ENCODE peak calls at places on chromosomes 5 and 9, in five cellular contexts. K is GM12878, O is H1, A is GM12891, V is SK-N-SH. D is an unnamed sample.

GRCh38 chr9:135222991-135223760 is 135.7 kb downstream of the OLFM1 start:
- DNase-seq in K (no peak), O (no peak), A (no peak), V (no peak), D (no peak)

GRCh38 chr5:120151825-120152224 is 312.3 kb upstream of the PRR16 start:
- DNase-seq in K (no peak), O (no peak), A (no peak), V (peak), D (no peak)

GRCh38 chr5:131368866-131369265 is 105.0 kb downstream of the CDC42SE2 start:
- DNase-seq in K (no peak), O (no peak), A (no peak), V (no peak), D (no peak)

GRCh38 chr5:34491251-34491620 is 164.9 kb upstream of the RAI14 start:
- DNase-seq in K (no peak), O (peak), A (no peak), V (peak), D (no peak)

GRCh38 chr9:16150501-16150900 is 597.7 kb downstream of the CCDC171 start:
- DNase-seq in K (no peak), O (no peak), A (no peak), V (peak), D (no peak)

GRCh38 chr5:609088-609370 is 3.1 kb upstream of the CEP72 start:
- DNase-seq in K (no peak), O (no peak), A (no peak), V (no peak), D (no peak)

GRCh38 chr5:135222171-135222681 is 176.8 kb downstream of the MACROH2A1 start:
- DNase-seq in K (no peak), O (no peak), A (no peak), V (no peak), D (no peak)

GRCh38 chr5:87722286-87722685 is 309.6 kb upstream of the CCNH start:
- DNase-seq in K (no peak), O (no peak), A (no peak), V (no peak), D (no peak)

GRCh38 chr9:98081477-98082219 is 25.1 kb downstream of the NANS start:
- DNase-seq in K (no peak), O (no peak), A (no peak), V (no peak), D (no peak)

GRCh38 chr5:142571351-142571750 is 114.5 kb downstream of the FGF1 start:
- DNase-seq in K (no peak), O (no peak), A (no peak), V (no peak), D (no peak)

GRCh38 chr5:55771175-55771655 is 33.4 kb downstream of the DDX4 start:
- DNase-seq in K (no peak), O (no peak), A (no peak), V (no peak), D (no peak)

DNA sequence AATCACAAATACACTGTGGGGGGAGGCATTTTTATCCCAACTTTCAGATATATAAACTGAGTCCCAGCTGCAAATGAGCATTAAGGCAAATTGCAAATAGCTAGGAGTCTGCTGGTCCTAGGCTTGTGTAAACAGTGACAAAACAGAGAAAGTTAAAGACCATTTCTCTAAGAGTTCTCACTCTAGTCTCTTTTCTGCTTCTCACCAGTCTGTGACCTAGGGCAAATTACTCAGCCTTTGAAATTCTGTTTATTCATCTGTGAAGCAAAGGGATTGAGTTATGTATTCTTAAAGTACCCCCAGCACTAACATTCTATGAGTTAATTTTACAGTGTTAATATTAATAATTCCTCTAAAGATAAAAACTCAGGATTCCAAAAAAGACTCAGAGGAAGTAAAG is 489.3 kb downstream of the PRELID2 start:
- DNase-seq in K (no peak), O (no peak), A (no peak), V (no peak), D (no peak)
- TF ChIP-seq TAF1 in K (no peak), O (no peak), A (no peak), V (no peak), D (no peak)

GRCh38 chr5:168159425-168159824 is 132.0 kb upstream of the WWC1 start:
- DNase-seq in K (no peak), O (no peak), A (peak), V (no peak), D (no peak)
- TF ChIP-seq TAF1 in K (no peak), O (no peak), A (no peak), V (no peak), D (no peak)

DNA sequence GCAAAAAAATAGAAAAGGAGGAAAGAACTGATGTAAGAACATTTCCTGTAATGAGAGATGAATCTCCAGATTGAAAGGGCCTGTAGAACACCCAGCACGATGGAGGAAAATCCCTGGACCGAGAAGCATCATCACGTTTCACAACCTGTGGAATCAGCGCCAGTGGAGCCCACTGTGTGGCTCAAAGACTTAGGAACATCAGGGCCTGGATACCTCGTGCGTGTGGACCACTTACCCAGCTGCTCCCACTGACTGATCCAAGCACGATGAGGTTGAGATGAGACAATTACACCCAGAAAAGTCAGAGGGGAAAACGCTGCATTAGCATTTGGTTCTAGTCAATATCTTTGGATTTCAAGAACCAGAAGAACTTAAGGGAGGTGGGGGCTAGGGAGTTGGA is 224.6 kb downstream of the SYK start:
- DNase-seq in K (no peak), O (no peak), A (no peak), V (no peak), D (no peak)
- TF ChIP-seq TAF1 in K (no peak), O (no peak), A (no peak), V (no peak), D (no peak)

GRCh38 chr5:113034182-113034773 is 57.7 kb downstream of the DCP2 start:
- DNase-seq in K (no peak), O (no peak), A (no peak), V (no peak), D (no peak)
- TF ChIP-seq TAF1 in K (no peak), O (no peak), A (no peak), V (no peak), D (no peak)

GRCh38 chr9:115328677-115329076 is 210.7 kb upstream of the TNC start:
- DNase-seq in K (no peak), O (no peak), A (no peak), V (no peak), D (no peak)

GRCh38 chr9:115326461-115326860 is 208.5 kb upstream of the TNC start:
- DNase-seq in K (no peak), O (no peak), A (no peak), V (no peak), D (no peak)

GRCh38 chr9:115328228-115328627 is 210.3 kb upstream of the TNC start:
- DNase-seq in K (no peak), O (no peak), A (no peak), V (no peak), D (no peak)

DNA sequence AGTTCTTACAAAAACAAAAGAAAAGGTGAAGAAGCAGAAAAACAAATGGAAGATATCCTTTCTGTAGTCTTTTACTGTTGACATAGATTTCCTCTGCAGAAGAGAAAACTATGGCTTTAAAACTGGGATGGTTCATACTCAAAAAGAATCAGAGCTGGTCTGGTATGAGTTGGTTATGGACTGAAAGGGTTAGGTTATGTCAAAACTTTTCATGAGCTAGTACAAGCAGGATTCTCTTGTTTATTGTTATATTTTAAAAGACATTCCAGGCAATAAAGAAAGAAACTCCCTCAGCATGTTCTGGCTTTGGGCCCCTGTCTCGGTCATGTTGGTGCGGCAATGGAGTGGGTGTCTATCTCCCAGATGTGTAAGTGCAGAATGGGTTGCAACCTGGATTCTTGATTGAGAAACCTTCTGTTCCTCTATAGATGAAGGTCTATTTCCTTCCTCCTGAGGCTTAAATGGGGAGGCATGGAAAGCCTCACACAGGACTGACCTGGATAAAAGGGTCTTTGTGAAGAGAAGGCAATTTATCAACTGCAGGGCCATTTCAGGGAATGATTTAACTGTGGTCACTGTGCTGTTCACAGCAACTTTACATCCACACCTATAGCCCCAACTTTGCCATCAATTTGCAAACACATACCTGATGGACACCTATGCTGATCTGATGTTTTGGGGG is 209.6 kb upstream of the TNC start:
- DNase-seq in K (no peak), O (no peak), A (no peak), V (no peak), D (no peak)
- TF ChIP-seq TAF1 in K (no peak), O (no peak), A (no peak), V (no peak), D (no peak)

GRCh38 chr5:39605966-39606591 is 181.3 kb upstream of the DAB2 start:
- DNase-seq in K (no peak), O (no peak), A (no peak), V (no peak), D (no peak)
- TF ChIP-seq TAF1 in K (no peak), O (no peak), A (no peak), V (no peak), D (no peak)

GRCh38 chr5:17219006-17219422 is 1.6 kb downstream of the BASP1 start:
- DNase-seq in K (no peak), O (peak), A (no peak), V (peak), D (no peak)

GRCh38 chr5:17216974-17217325 is 481 bp upstream of the BASP1 start:
- DNase-seq in K (no peak), O (no peak), A (peak), V (no peak), D (no peak)

GRCh38 chr5:17219431-17219830 is 2.0 kb downstream of the BASP1 start:
- DNase-seq in K (no peak), O (no peak), A (no peak), V (no peak), D (no peak)

GRCh38 chr5:17217421-17218352 is at the start of gene BASP1:
- DNase-seq in K (no peak), O (peak), A (peak), V (peak), D (peak)

GRCh38 chr5:17218353-17219005 is 1.0 kb downstream of the BASP1 start:
- DNase-seq in K (no peak), O (peak), A (no peak), V (peak), D (no peak)
- TF ChIP-seq TAF1 in K (no peak), O (no peak), A (no peak), V (no peak), D (no peak)